ENCODE peak calls at places on chromosome 5, in seven cellular contexts. One of them, this sample, is unnamed. For H3K4me1, the result is how much of the 10 kb centered on the place peaks cover.

GRCh38 chr5:82257729-82258128 is 20.4 kb downstream of the RPS23 start:
- DNase-seq in mammary epithelial cell: no peak
- DNase-seq in neural progenitor cell: peak
- DNase-seq in H9: no peak
- DNase-seq in A549: no peak
- DNase-seq in IMR-90: no peak
- DNase-seq in fibroblast of lung: no peak
- DNase-seq in this sample: no peak

GRCh38 chr5:113271753-113272454 is 162.9 kb downstream of the TSSK1B start:
- DNase-seq in mammary epithelial cell: no peak
- DNase-seq in neural progenitor cell: no peak
- DNase-seq in H9: no peak
- DNase-seq in A549: no peak
- DNase-seq in IMR-90: no peak
- DNase-seq in fibroblast of lung: no peak
- DNase-seq in this sample: peak

GRCh38 chr5:79935992-79936643 is 54.9 kb downstream of the MTX3 start:
- DNase-seq in mammary epithelial cell: no peak
- DNase-seq in neural progenitor cell: no peak
- DNase-seq in H9: no peak
- DNase-seq in A549: no peak
- DNase-seq in IMR-90: peak
- DNase-seq in fibroblast of lung: peak
- DNase-seq in this sample: no peak

GRCh38 chr5:169151051-169151805 is 149.7 kb downstream of the SLIT3 start:
- DNase-seq in mammary epithelial cell: no peak
- DNase-seq in neural progenitor cell: no peak
- DNase-seq in H9: no peak
- DNase-seq in A549: no peak
- DNase-seq in IMR-90: no peak
- DNase-seq in fibroblast of lung: no peak
- DNase-seq in this sample: no peak

GRCh38 chr5:16931334-16932110 is 4.6 kb downstream of the MYO10 start:
- DNase-seq in mammary epithelial cell: no peak
- DNase-seq in neural progenitor cell: no peak
- DNase-seq in H9: no peak
- DNase-seq in A549: no peak
- DNase-seq in IMR-90: no peak
- DNase-seq in fibroblast of lung: peak
- DNase-seq in this sample: peak

GRCh38 chr5:10760976-10761841 is at the start of gene DAP:
- DNase-seq in mammary epithelial cell: peak
- DNase-seq in neural progenitor cell: peak
- DNase-seq in H9: peak
- DNase-seq in A549: peak
- DNase-seq in IMR-90: peak
- DNase-seq in fibroblast of lung: peak
- DNase-seq in this sample: peak

GRCh38 chr5:54401515-54401914 is 54.0 kb upstream of the HSPB3 start:
- DNase-seq in mammary epithelial cell: no peak
- DNase-seq in neural progenitor cell: no peak
- DNase-seq in H9: no peak
- DNase-seq in A549: no peak
- DNase-seq in IMR-90: no peak
- DNase-seq in fibroblast of lung: no peak
- DNase-seq in this sample: no peak

GRCh38 chr5:155029240-155029639 is 15.7 kb downstream of the KIF4B start:
- DNase-seq in mammary epithelial cell: no peak
- DNase-seq in neural progenitor cell: no peak
- DNase-seq in H9: no peak
- DNase-seq in A549: no peak
- DNase-seq in IMR-90: no peak
- DNase-seq in fibroblast of lung: no peak
- DNase-seq in this sample: no peak

GRCh38 chr5:167743685-167744084 is 547.8 kb upstream of the WWC1 start:
- DNase-seq in mammary epithelial cell: peak
- DNase-seq in neural progenitor cell: no peak
- DNase-seq in H9: no peak
- DNase-seq in A549: no peak
- DNase-seq in IMR-90: peak
- DNase-seq in fibroblast of lung: peak
- DNase-seq in this sample: peak

GRCh38 chr5:37792976-37793328 is 46.9 kb downstream of the GDNF start:
- DNase-seq in mammary epithelial cell: peak
- DNase-seq in neural progenitor cell: no peak
- DNase-seq in H9: no peak
- DNase-seq in A549: no peak
- DNase-seq in IMR-90: peak
- DNase-seq in fibroblast of lung: peak
- DNase-seq in this sample: peak

GRCh38 chr5:43802119-43802518 is 199.1 kb downstream of the NNT start:
- DNase-seq in mammary epithelial cell: peak
- DNase-seq in neural progenitor cell: no peak
- DNase-seq in H9: no peak
- DNase-seq in A549: no peak
- DNase-seq in IMR-90: peak
- DNase-seq in fibroblast of lung: peak
- DNase-seq in this sample: peak

GRCh38 chr5:175709276-175709781 is 51.5 kb downstream of the HRH2 start:
- DNase-seq in mammary epithelial cell: no peak
- DNase-seq in neural progenitor cell: no peak
- DNase-seq in H9: no peak
- DNase-seq in A549: no peak
- DNase-seq in IMR-90: no peak
- DNase-seq in fibroblast of lung: no peak
- DNase-seq in this sample: no peak

GRCh38 chr5:131114754-131115153 is 50.3 kb downstream of the HINT1 start:
- DNase-seq in mammary epithelial cell: no peak
- DNase-seq in neural progenitor cell: no peak
- DNase-seq in H9: no peak
- DNase-seq in A549: no peak
- DNase-seq in IMR-90: no peak
- DNase-seq in fibroblast of lung: no peak
- DNase-seq in this sample: no peak

GRCh38 chr5:566636-567309 is 42.5 kb upstream of the SLC9A3 start:
- DNase-seq in mammary epithelial cell: no peak
- DNase-seq in neural progenitor cell: no peak
- DNase-seq in H9: no peak
- DNase-seq in A549: no peak
- DNase-seq in IMR-90: no peak
- DNase-seq in fibroblast of lung: no peak
- DNase-seq in this sample: peak

GRCh38 chr5:127839072-127839471 is 135.9 kb downstream of the CCDC192 start:
- DNase-seq in mammary epithelial cell: no peak
- DNase-seq in neural progenitor cell: no peak
- DNase-seq in H9: no peak
- DNase-seq in A549: no peak
- DNase-seq in IMR-90: no peak
- DNase-seq in fibroblast of lung: no peak
- DNase-seq in this sample: no peak

GRCh38 chr5:96952946-96953730 is 17.3 kb downstream of the LNPEP start:
- DNase-seq in mammary epithelial cell: peak
- DNase-seq in neural progenitor cell: no peak
- DNase-seq in H9: no peak
- DNase-seq in A549: no peak
- DNase-seq in IMR-90: no peak
- DNase-seq in fibroblast of lung: no peak
- DNase-seq in this sample: peak

GRCh38 chr5:34001231-34001935 is 6.5 kb downstream of the AMACR start:
- DNase-seq in mammary epithelial cell: no peak
- DNase-seq in neural progenitor cell: peak
- DNase-seq in H9: no peak
- DNase-seq in A549: no peak
- DNase-seq in IMR-90: peak
- DNase-seq in fibroblast of lung: peak
- DNase-seq in this sample: no peak

GRCh38 chr5:39009981-39010380 is 64.2 kb downstream of the RICTOR start:
- DNase-seq in mammary epithelial cell: no peak
- DNase-seq in neural progenitor cell: no peak
- DNase-seq in H9: no peak
- DNase-seq in A549: no peak
- DNase-seq in IMR-90: no peak
- DNase-seq in fibroblast of lung: no peak
- DNase-seq in this sample: no peak

GRCh38 chr5:39006650-39007049 is 67.5 kb downstream of the RICTOR start:
- DNase-seq in mammary epithelial cell: no peak
- DNase-seq in neural progenitor cell: no peak
- DNase-seq in H9: no peak
- DNase-seq in A549: no peak
- DNase-seq in IMR-90: no peak
- DNase-seq in fibroblast of lung: no peak
- DNase-seq in this sample: no peak

GRCh38 chr5:39001683-39002082 is 72.5 kb downstream of the RICTOR start:
- DNase-seq in mammary epithelial cell: no peak
- DNase-seq in neural progenitor cell: no peak
- DNase-seq in H9: no peak
- DNase-seq in A549: no peak
- DNase-seq in IMR-90: no peak
- DNase-seq in fibroblast of lung: no peak
- DNase-seq in this sample: no peak

GRCh38 chr5:39009280-39009679 is 64.9 kb downstream of the RICTOR start:
- DNase-seq in mammary epithelial cell: no peak
- DNase-seq in neural progenitor cell: no peak
- DNase-seq in H9: no peak
- DNase-seq in A549: no peak
- DNase-seq in IMR-90: no peak
- DNase-seq in fibroblast of lung: no peak
- DNase-seq in this sample: no peak

GRCh38 chr5:39005566-39006232 is 68.5 kb downstream of the RICTOR start:
- DNase-seq in mammary epithelial cell: peak
- DNase-seq in neural progenitor cell: no peak
- DNase-seq in H9: no peak
- DNase-seq in A549: peak
- DNase-seq in IMR-90: peak
- DNase-seq in fibroblast of lung: peak
- DNase-seq in this sample: no peak
- TF ChIP-seq CTCF in mammary epithelial cell: peak
- TF ChIP-seq CTCF in neural progenitor cell: no peak
- TF ChIP-seq CTCF in H9: peak
- TF ChIP-seq CTCF in A549: peak
- TF ChIP-seq CTCF in IMR-90: no peak
- TF ChIP-seq CTCF in fibroblast of lung: peak
- TF ChIP-seq CTCF in this sample: peak

GRCh38 chr5:163505475-163506457 is at the start of gene MAT2B:
- DNase-seq in mammary epithelial cell: peak
- DNase-seq in neural progenitor cell: peak
- DNase-seq in H9: peak
- DNase-seq in A549: peak
- DNase-seq in IMR-90: peak
- DNase-seq in fibroblast of lung: peak
- DNase-seq in this sample: peak

GRCh38 chr5:163509288-163510040 is 4.0 kb downstream of the MAT2B start:
- DNase-seq in mammary epithelial cell: peak
- DNase-seq in neural progenitor cell: no peak
- DNase-seq in H9: no peak
- DNase-seq in A549: no peak
- DNase-seq in IMR-90: peak
- DNase-seq in fibroblast of lung: peak
- DNase-seq in this sample: peak

GRCh38 chr5:163506726-163507125 is 1.3 kb downstream of the MAT2B start:
- DNase-seq in mammary epithelial cell: peak
- DNase-seq in neural progenitor cell: no peak
- DNase-seq in H9: no peak
- DNase-seq in A549: no peak
- DNase-seq in IMR-90: peak
- DNase-seq in fibroblast of lung: peak
- DNase-seq in this sample: peak

GRCh38 chr5:163505049-163505474 is 357 bp upstream of the MAT2B start:
- DNase-seq in mammary epithelial cell: no peak
- DNase-seq in neural progenitor cell: no peak
- DNase-seq in H9: no peak
- DNase-seq in A549: no peak
- DNase-seq in IMR-90: no peak
- DNase-seq in fibroblast of lung: no peak
- DNase-seq in this sample: no peak

DNA sequence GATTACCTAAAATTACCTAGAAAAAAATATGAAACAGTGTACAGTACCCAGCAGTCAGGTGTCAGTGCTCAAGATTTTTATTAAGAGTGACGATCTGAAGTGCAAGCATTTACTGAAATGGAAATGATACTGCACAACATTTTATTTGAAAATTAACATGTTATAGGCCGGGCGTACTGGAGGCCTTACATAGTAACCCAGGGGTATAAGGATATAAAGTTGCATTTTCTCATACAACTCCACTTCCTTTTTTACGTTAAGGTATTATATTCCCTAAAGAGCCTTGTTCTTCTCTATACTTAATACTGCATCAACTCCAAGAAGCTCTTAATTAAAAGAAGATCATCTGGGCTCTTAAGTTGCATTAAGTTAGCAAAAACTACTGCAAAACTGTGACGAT is 3.3 kb downstream of the MAT2B start:
- DNase-seq in mammary epithelial cell: no peak
- DNase-seq in neural progenitor cell: no peak
- DNase-seq in H9: no peak
- DNase-seq in A549: no peak
- DNase-seq in IMR-90: no peak
- DNase-seq in fibroblast of lung: no peak
- DNase-seq in this sample: peak
- H3K4me1 ChIP-seq in mammary epithelial cell: under half
- H3K4me1 ChIP-seq in neural progenitor cell: under half
- H3K4me1 ChIP-seq in H9: under half
- H3K4me1 ChIP-seq in A549: under half
- H3K4me1 ChIP-seq in IMR-90: under half
- H3K4me1 ChIP-seq in fibroblast of lung: under half
- H3K4me1 ChIP-seq in this sample: under half

DNA sequence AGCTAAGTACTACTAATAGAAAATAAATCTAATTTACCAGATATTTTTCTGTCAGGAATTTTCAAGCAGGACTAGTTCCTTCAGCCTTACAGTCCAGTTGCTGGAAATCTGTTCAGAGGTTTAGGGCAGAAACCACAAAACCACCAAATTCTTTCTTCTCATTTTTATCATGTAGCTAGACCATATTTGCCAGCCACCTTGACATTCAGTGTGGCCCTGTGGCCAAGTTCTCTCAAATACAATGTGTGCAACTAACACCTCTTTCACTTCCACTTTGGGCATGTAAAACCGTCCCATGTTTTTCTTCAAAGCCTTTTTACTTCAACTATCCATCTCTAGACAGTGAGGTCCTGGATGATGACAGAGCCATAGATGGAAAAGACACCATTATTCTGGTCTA is 1133.2 kb upstream of the CDH18 start:
- DNase-seq in mammary epithelial cell: no peak
- DNase-seq in neural progenitor cell: no peak
- DNase-seq in H9: no peak
- DNase-seq in A549: no peak
- DNase-seq in IMR-90: no peak
- DNase-seq in fibroblast of lung: no peak
- DNase-seq in this sample: no peak
- H3K4me2 ChIP-seq in mammary epithelial cell: no peak
- H3K4me2 ChIP-seq in neural progenitor cell: no peak
- H3K4me2 ChIP-seq in H9: no peak
- H3K4me2 ChIP-seq in A549: no peak
- H3K4me2 ChIP-seq in IMR-90: no peak
- H3K4me2 ChIP-seq in fibroblast of lung: no peak
- H3K4me2 ChIP-seq in this sample: no peak

DNA sequence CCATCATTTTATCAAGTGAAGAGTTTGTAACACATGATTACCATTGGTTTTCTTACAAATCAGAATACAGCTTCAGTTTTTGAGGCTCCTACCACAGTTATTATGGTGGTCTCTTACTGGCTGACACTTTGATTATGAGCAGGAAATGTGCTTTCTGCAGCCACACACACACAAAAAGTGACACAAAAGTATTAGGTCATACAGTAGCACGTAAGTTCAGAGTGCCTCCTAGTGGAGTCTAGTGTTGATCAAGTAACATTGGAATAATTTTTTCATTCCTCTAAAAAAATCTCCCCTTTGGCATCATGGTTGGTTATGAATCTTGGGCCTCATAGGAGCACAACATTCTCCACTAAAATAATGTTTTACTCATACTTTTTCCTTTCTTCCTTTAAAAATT is 37.6 kb downstream of the PAM start:
- DNase-seq in mammary epithelial cell: no peak
- DNase-seq in neural progenitor cell: no peak
- DNase-seq in H9: no peak
- DNase-seq in A549: peak
- DNase-seq in IMR-90: no peak
- DNase-seq in fibroblast of lung: peak
- DNase-seq in this sample: peak
- TF ChIP-seq CTCF in mammary epithelial cell: peak
- TF ChIP-seq CTCF in neural progenitor cell: peak
- TF ChIP-seq CTCF in H9: peak
- TF ChIP-seq CTCF in A549: peak
- TF ChIP-seq CTCF in IMR-90: peak
- TF ChIP-seq CTCF in fibroblast of lung: peak
- TF ChIP-seq CTCF in this sample: peak